ENCODE peak calls at places on chromosomes 3 and 15, in nine cellular contexts. M is cardiac muscle cell, T is spleen, O is osteoblast, U is PC-9, L is uterus, D is heart right ventricle, Q is neural progenitor cell, R is IMR-90. K is an unnamed sample.
A peak's percentile ranks its signal among the peaks of the same experiment; 100 is the strongest.

GRCh38 chr3:169664034-169664820 is 715 bp upstream of the MECOM start:
- DNase-seq in M (peak; percentile 33), T (peak; percentile 79), O (peak; percentile 90), U (peak; percentile 3), L (no peak), D (peak; percentile 23), Q (peak; percentile 36), R (no peak), K (no peak)

GRCh38 chr3:59797533-59797932 is 747.7 kb upstream of the CFAP20DC start:
- DNase-seq in M (no peak), T (no peak), O (no peak), U (no peak), L (no peak), D (no peak), Q (no peak), R (no peak), K (no peak)

GRCh38 chr15:56660943-56661342 is 72.4 kb downstream of the ZNF280D start:
- DNase-seq in M (no peak), T (no peak), O (no peak), U (no peak), L (no peak), D (no peak), Q (no peak), R (no peak), K (no peak)

GRCh38 chr3:186772886-186773417 is 10.4 kb upstream of the EIF4A2 start:
- DNase-seq in M (peak; percentile 49), T (peak; percentile 96), O (peak; percentile 88), U (no peak), L (peak; percentile 20), D (peak; percentile 57), Q (peak; percentile 19), R (no peak), K (peak; percentile 48)

GRCh38 chr3:17840651-17841050 is 98.2 kb upstream of the TBC1D5 start:
- DNase-seq in M (no peak), T (no peak), O (no peak), U (no peak), L (no peak), D (no peak), Q (no peak), R (no peak), K (no peak)

GRCh38 chr15:40466426-40467259 is 4.1 kb upstream of the CHST14 start:
- DNase-seq in M (no peak), T (peak; percentile 52), O (peak; percentile 83), U (no peak), L (no peak), D (no peak), Q (no peak), R (no peak), K (no peak)

GRCh38 chr15:57591822-57592367 is at the start of gene MYZAP:
- DNase-seq in M (peak; percentile 22), T (peak; percentile 86), O (peak; percentile 98), U (peak; percentile 80), L (peak; percentile 64), D (peak; percentile 61), Q (peak; percentile 76), R (no peak), K (peak; percentile 6)

GRCh38 chr3:39260957-39261356 is 18.9 kb downstream of the CX3CR1 start:
- DNase-seq in M (peak; percentile 94), T (peak; percentile 92), O (peak; percentile 89), U (peak; percentile 29), L (peak; percentile 73), D (peak; percentile 83), Q (no peak), R (peak; percentile 71), K (peak; percentile 40)

GRCh38 chr15:71288348-71288955 is 173.2 kb downstream of the THSD4 start:
- DNase-seq in M (no peak), T (no peak), O (no peak), U (no peak), L (no peak), D (no peak), Q (no peak), R (peak; percentile 74), K (no peak)

GRCh38 chr3:188946351-188946750 is 225.4 kb upstream of the TPRG1 start:
- DNase-seq in M (no peak), T (no peak), O (peak; percentile 73), U (no peak), L (no peak), D (no peak), Q (no peak), R (no peak), K (no peak)

GRCh38 chr3:14770591-14770990 is 48.2 kb upstream of the FGD5 start:
- DNase-seq in M (no peak), T (peak; percentile 23), O (peak; percentile 53), U (no peak), L (no peak), D (no peak), Q (no peak), R (no peak), K (no peak)

GRCh38 chr3:182364323-182364722 is 429.0 kb upstream of the ATP11B start:
- DNase-seq in M (no peak), T (no peak), O (no peak), U (no peak), L (no peak), D (no peak), Q (no peak), R (no peak), K (no peak)

GRCh38 chr15:83365370-83365938 is 81.0 kb upstream of the BNC1 start:
- DNase-seq in M (peak; percentile 92), T (no peak), O (peak; percentile 80), U (peak; percentile 21), L (peak; percentile 27), D (peak; percentile 9), Q (peak; percentile 68), R (peak; percentile 20), K (no peak)

GRCh38 chr15:41966920-41967465 is 5.4 kb downstream of the EHD4 start:
- DNase-seq in M (no peak), T (peak; percentile 62), O (no peak), U (no peak), L (no peak), D (no peak), Q (no peak), R (no peak), K (no peak)

GRCh38 chr3:6204891-6205290 is 656.0 kb upstream of the GRM7 start:
- DNase-seq in M (no peak), T (no peak), O (no peak), U (no peak), L (no peak), D (no peak), Q (no peak), R (no peak), K (no peak)
- TF ChIP-seq CTCF in M (no peak), T (no peak), O (no peak), U (peak; percentile 47), L (no peak), D (peak; percentile 13), Q (peak; percentile 51), R (no peak), K (no peak)

GRCh38 chr3:155308831-155309230 is 15.3 kb upstream of the STRIT1 start:
- DNase-seq in M (peak; percentile 33), T (no peak), O (no peak), U (no peak), L (no peak), D (no peak), Q (no peak), R (peak; percentile 68), K (no peak)
- H3K27ac ChIP-seq in M (no peak overlapping the region), T (no peak overlapping the region), O (no peak overlapping the region), U (no peak overlapping the region), L (no peak overlapping the region), D (no peak overlapping the region), Q (no peak overlapping the region), R (no peak overlapping the region), K (no peak overlapping the region)

DNA sequence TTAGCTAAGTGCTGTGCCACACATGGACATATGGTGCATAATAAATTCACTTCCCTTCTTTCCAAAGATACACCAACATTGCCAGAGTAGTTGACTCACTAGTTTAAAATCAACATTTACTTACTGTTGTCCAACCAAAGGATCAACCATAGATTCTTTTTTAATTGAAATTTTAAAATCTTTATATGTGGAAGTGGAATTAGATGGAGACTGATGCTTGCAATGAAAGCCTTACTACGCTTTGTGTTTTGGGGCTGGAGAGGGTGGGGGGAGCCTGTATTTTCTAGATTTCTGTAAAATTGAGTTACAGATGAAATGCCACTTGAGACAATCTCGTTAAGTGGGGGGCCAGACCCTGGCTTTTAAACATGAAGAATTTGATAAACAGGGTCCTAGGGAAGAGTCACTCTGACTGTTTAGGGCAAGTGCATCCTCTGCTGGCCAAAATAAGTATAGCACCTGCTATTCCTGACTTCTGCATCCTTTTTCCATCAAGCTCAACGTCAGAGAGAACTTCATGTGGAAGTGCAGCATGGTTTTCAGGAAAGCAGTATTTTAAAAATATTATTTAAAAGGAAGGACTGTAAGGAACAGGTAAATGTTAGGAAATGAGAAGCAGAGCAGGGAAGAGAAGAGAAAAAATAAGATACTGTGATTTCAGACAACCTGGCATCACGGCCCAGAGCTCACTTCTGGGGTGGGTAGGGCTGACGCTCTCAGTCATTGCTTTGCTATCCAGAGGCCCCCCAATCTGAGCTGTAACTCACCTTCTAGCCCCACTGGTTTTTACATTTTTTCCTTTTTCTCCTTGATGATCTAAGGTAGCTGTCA is 76.7 kb downstream of the BOC start:
- DNase-seq in M (peak; percentile 82), T (no peak), O (no peak), U (peak; percentile 54), L (peak; percentile 63), D (peak; percentile 70), Q (peak; percentile 73), R (peak; percentile 72), K (peak; percentile 14)
- H3K36me3 ChIP-seq in M (no peaks in the 10 kb centered on the region), T (no peaks in the 10 kb centered on the region), O (no peaks in the 10 kb centered on the region), U (no peaks in the 10 kb centered on the region), L (no peaks in the 10 kb centered on the region), D (no peaks in the 10 kb centered on the region), Q (no peaks in the 10 kb centered on the region), R (peaks cover 19% of the 10 kb centered on the region), K (no peaks in the 10 kb centered on the region)

GRCh38 chr3:130826516-130826915 is 67.4 kb upstream of the ATP2C1 start:
- DNase-seq in M (no peak), T (no peak), O (no peak), U (peak; percentile 44), L (no peak), D (no peak), Q (no peak), R (no peak), K (no peak)

GRCh38 chr3:130828931-130829574 is 64.8 kb upstream of the ATP2C1 start:
- DNase-seq in M (no peak), T (no peak), O (no peak), U (no peak), L (no peak), D (no peak), Q (no peak), R (no peak), K (no peak)

GRCh38 chr3:130825762-130826297 is 68.1 kb upstream of the ATP2C1 start:
- DNase-seq in M (no peak), T (no peak), O (no peak), U (no peak), L (no peak), D (no peak), Q (no peak), R (no peak), K (no peak)

GRCh38 chr3:130829575-130829947 is 64.3 kb upstream of the ATP2C1 start:
- DNase-seq in M (no peak), T (no peak), O (no peak), U (no peak), L (no peak), D (no peak), Q (no peak), R (no peak), K (no peak)

DNA sequence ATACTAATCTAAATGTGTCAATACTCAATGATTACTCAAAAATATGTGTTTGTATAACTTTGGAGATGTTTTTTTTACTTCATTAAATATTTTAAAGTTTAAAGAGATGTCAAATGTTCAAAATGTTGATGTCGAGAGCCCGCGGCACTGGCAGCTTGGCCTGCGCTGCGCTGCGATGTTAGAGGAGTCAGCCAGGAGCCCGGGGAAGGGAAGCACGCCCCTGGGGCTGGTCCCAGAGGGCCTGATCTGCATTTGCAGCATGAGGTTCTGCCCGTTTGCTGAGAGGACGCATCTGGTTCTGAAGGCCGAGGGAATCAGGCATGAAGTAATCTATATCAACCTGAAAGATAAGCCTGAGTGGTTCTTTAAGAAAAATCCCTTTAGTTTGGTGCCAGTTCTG is 66.4 kb upstream of the ATP2C1 start:
- DNase-seq in M (no peak), T (no peak), O (no peak), U (no peak), L (no peak), D (no peak), Q (no peak), R (no peak), K (no peak)
- TF ChIP-seq CTCF in M (no peak), T (no peak), O (no peak), U (no peak), L (no peak), D (no peak), Q (no peak), R (no peak), K (no peak)